ENCODE peak calls at places on chromosomes 4 and X, in eight cellular contexts. H is frontal cortex, E is NCI-H2107, U is upper lobe of right lung, P is adrenal gland, A is AG09309, C is NCI-H1092, S is B cell. Z is an unnamed sample.

GRCh38 chr4:76639292-76639691 is 204.3 kb downstream of the SHROOM3 start:
- DNase-seq in H (no peak), E (no peak), P (no peak), U (no peak), C (no peak), S (no peak), A (no peak), Z (no peak)

GRCh38 chrX:67780694-67781109 is 236.9 kb downstream of the AR start:
- DNase-seq in S (no peak), A (peak; percentile 92), P (peak; percentile 84), U (peak; percentile 72), H (peak; percentile 25), E (no peak), C (peak; percentile 14), Z (no peak)

GRCh38 chr4:17468638-17469221 is 43.2 kb downstream of the QDPR start:
- DNase-seq in S (no peak), U (no peak), C (no peak), H (peak; percentile 33), E (no peak), P (peak; percentile 20), A (no peak), Z (no peak)

GRCh38 chr4:2372488-2373030 is 45.9 kb downstream of the ZFYVE28 start:
- DNase-seq in P (no peak), H (no peak), A (no peak), C (no peak), E (no peak), U (no peak), S (no peak), Z (no peak)

GRCh38 chrX:103100484-103100883 is 7.5 kb upstream of the NXF3 start:
- DNase-seq in P (no peak), A (no peak), C (no peak), S (no peak), H (no peak), E (no peak), U (no peak), Z (no peak)

GRCh38 chr4:88673886-88674285 is 23.7 kb downstream of the NAP1L5 start:
- DNase-seq in U (no peak), H (no peak), E (no peak), C (no peak), P (no peak), A (no peak), S (no peak), Z (no peak)

GRCh38 chr4:113356452-113356851 is 307.0 kb downstream of the ANK2 start:
- DNase-seq in H (no peak), P (no peak), E (no peak), S (no peak), U (no peak), C (no peak), A (no peak), Z (no peak)

GRCh38 chrX:69082753-69083150 is 82.5 kb downstream of the PJA1 start:
- DNase-seq in C (no peak), E (no peak), U (no peak), S (no peak), H (no peak), A (no peak), P (no peak), Z (no peak)

GRCh38 chr4:134365852-134366251 is 164.3 kb upstream of the PABPC4L start:
- DNase-seq in E (no peak), S (no peak), U (no peak), P (no peak), H (no peak), A (peak; percentile 13), C (no peak), Z (no peak)